ENCODE peak calls at places on chromosome 13, in four cellular contexts. One of them, this sample, is unnamed.

GRCh38 chr13:36712785-36713184 is 39.0 kb downstream of the SERTM1 start:
- DNase-seq in upper lobe of right lung: no peak
- DNase-seq in GM23338: no peak
- DNase-seq in transverse colon: no peak
- DNase-seq in this sample: no peak

GRCh38 chr13:87677334-87678234 is 6.4 kb downstream of the SLITRK5 start:
- DNase-seq in upper lobe of right lung: peak; percentile 71
- DNase-seq in GM23338: peak; percentile 72
- DNase-seq in transverse colon: peak; percentile 14
- DNase-seq in this sample: no peak

GRCh38 chr13:60482012-60482411 is 85.0 kb downstream of the TDRD3 start:
- DNase-seq in upper lobe of right lung: no peak
- DNase-seq in GM23338: no peak
- DNase-seq in transverse colon: no peak
- DNase-seq in this sample: no peak

GRCh38 chr13:33445024-33445423 is 159.5 kb upstream of the STARD13 start:
- DNase-seq in upper lobe of right lung: no peak
- DNase-seq in GM23338: no peak
- DNase-seq in transverse colon: no peak
- DNase-seq in this sample: peak; percentile 52

GRCh38 chr13:45325806-45326205 is 15.2 kb downstream of the TPT1 start:
- DNase-seq in upper lobe of right lung: no peak
- DNase-seq in GM23338: no peak
- DNase-seq in transverse colon: no peak
- DNase-seq in this sample: no peak

GRCh38 chr13:45315520-45316167 is 25.3 kb downstream of the TPT1 start:
- DNase-seq in upper lobe of right lung: no peak
- DNase-seq in GM23338: no peak
- DNase-seq in transverse colon: no peak
- DNase-seq in this sample: peak; percentile 56

GRCh38 chr13:71754407-71754974 is 112.5 kb downstream of the DACH1 start:
- DNase-seq in upper lobe of right lung: no peak
- DNase-seq in GM23338: peak; percentile 18
- DNase-seq in transverse colon: no peak
- DNase-seq in this sample: no peak

GRCh38 chr13:112688560-112689497 is 1.0 kb upstream of the ATP11A start:
- DNase-seq in upper lobe of right lung: peak; percentile 88
- DNase-seq in GM23338: peak; percentile 47
- DNase-seq in transverse colon: peak; percentile 29
- DNase-seq in this sample: no peak

GRCh38 chr13:27024062-27024461 is 147.5 kb downstream of the USP12 start:
- DNase-seq in upper lobe of right lung: no peak
- DNase-seq in GM23338: no peak
- DNase-seq in transverse colon: no peak
- DNase-seq in this sample: no peak

GRCh38 chr13:73902296-73902695 is 231.9 kb downstream of the KLF12 start:
- DNase-seq in upper lobe of right lung: no peak
- DNase-seq in GM23338: no peak
- DNase-seq in transverse colon: no peak
- DNase-seq in this sample: no peak

GRCh38 chr13:47546963-47547345 is 454.1 kb downstream of the SUCLA2 start:
- DNase-seq in upper lobe of right lung: no peak
- DNase-seq in GM23338: no peak
- DNase-seq in transverse colon: no peak
- DNase-seq in this sample: no peak

GRCh38 chr13:42478531-42479156 is 95.3 kb upstream of the TNFSF11 start:
- DNase-seq in upper lobe of right lung: no peak
- DNase-seq in GM23338: peak; percentile 62
- DNase-seq in transverse colon: no peak
- DNase-seq in this sample: peak; percentile 25

GRCh38 chr13:49315036-49315565 is 67.4 kb downstream of the CDADC1 start:
- DNase-seq in upper lobe of right lung: no peak
- DNase-seq in GM23338: no peak
- DNase-seq in transverse colon: no peak
- DNase-seq in this sample: no peak

GRCh38 chr13:28489536-28489935 is 5.4 kb downstream of the FLT1 start:
- DNase-seq in upper lobe of right lung: no peak
- DNase-seq in GM23338: no peak
- DNase-seq in transverse colon: no peak
- DNase-seq in this sample: no peak

GRCh38 chr13:113768018-113768905 is 9.2 kb downstream of the TMEM255B start:
- DNase-seq in upper lobe of right lung: peak; percentile 40
- DNase-seq in GM23338: no peak
- DNase-seq in transverse colon: no peak
- DNase-seq in this sample: no peak

GRCh38 chr13:101979825-101980224 is 422.0 kb downstream of the FGF14 start:
- DNase-seq in upper lobe of right lung: no peak
- DNase-seq in GM23338: no peak
- DNase-seq in transverse colon: no peak
- DNase-seq in this sample: no peak

GRCh38 chr13:33721719-33722118 is 96.2 kb upstream of the RFC3 start:
- DNase-seq in upper lobe of right lung: no peak
- DNase-seq in GM23338: no peak
- DNase-seq in transverse colon: no peak
- DNase-seq in this sample: no peak

GRCh38 chr13:63024458-63024857 is 1608.8 kb upstream of the PCDH20 start:
- DNase-seq in upper lobe of right lung: no peak
- DNase-seq in GM23338: no peak
- DNase-seq in transverse colon: no peak
- DNase-seq in this sample: no peak

GRCh38 chr13:20526664-20527063 is 1.0 kb upstream of the CRYL1 start:
- DNase-seq in upper lobe of right lung: no peak
- DNase-seq in GM23338: no peak
- DNase-seq in transverse colon: no peak
- DNase-seq in this sample: no peak

GRCh38 chr13:20525144-20525600 is 485 bp downstream of the CRYL1 start:
- DNase-seq in upper lobe of right lung: peak; percentile 69
- DNase-seq in GM23338: peak; percentile 66
- DNase-seq in transverse colon: peak; percentile 57
- DNase-seq in this sample: peak; percentile 67

GRCh38 chr13:20528451-20528850 is 2.8 kb upstream of the CRYL1 start:
- DNase-seq in upper lobe of right lung: no peak
- DNase-seq in GM23338: no peak
- DNase-seq in transverse colon: no peak
- DNase-seq in this sample: no peak

GRCh38 chr13:20521388-20521787 is 4.3 kb downstream of the CRYL1 start:
- DNase-seq in upper lobe of right lung: no peak
- DNase-seq in GM23338: peak; percentile 16
- DNase-seq in transverse colon: no peak
- DNase-seq in this sample: no peak

GRCh38 chr13:20525601-20526544 is at the start of gene CRYL1:
- DNase-seq in upper lobe of right lung: peak; percentile 91
- DNase-seq in GM23338: peak; percentile 60
- DNase-seq in transverse colon: peak; percentile 85
- DNase-seq in this sample: peak; percentile 82
- H3K27ac ChIP-seq in upper lobe of right lung: peak within 1 kb of the TSS; percentile 91
- H3K27ac ChIP-seq in GM23338: no peak within 1 kb of the TSS
- H3K27ac ChIP-seq in transverse colon: peak within 1 kb of the TSS; percentile 84
- H3K27ac ChIP-seq in this sample: peak within 1 kb of the TSS; percentile 97

DNA sequence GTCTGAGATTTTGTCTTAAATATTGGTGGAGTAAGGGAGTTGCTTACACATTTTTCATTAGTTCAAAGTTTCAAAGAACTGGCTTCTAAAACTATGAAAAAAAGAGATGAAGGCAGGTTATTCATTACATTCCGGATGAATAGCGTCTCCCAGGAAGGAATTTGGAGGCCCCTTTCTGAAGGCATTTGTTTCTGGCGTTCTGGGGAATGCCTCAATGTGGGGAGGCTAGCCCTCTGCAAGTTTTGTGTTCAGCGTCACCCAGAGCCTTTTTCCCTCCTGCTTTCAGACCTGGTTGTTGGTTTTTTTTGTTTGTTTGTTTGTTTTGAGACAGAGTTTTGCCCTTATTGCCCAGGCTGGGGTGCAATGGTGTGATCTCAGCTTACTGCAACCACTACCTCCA is 21.0 kb downstream of the FAM124A start:
- DNase-seq in upper lobe of right lung: no peak
- DNase-seq in GM23338: peak; percentile 88
- DNase-seq in transverse colon: no peak
- DNase-seq in this sample: no peak
- H3K4me1 ChIP-seq in upper lobe of right lung: no peaks in the 10 kb centered on the region
- H3K4me1 ChIP-seq in GM23338: peaks cover 62% of the 10 kb centered on the region
- H3K4me1 ChIP-seq in transverse colon: peaks cover 5% of the 10 kb centered on the region
- H3K4me1 ChIP-seq in this sample: no peaks in the 10 kb centered on the region

GRCh38 chr13:40648841-40649240 is 17.6 kb downstream of the FOXO1 start:
- DNase-seq in upper lobe of right lung: no peak
- DNase-seq in GM23338: peak; percentile 49
- DNase-seq in transverse colon: no peak
- DNase-seq in this sample: no peak

GRCh38 chr13:40651866-40652587 is 14.4 kb downstream of the FOXO1 start:
- DNase-seq in upper lobe of right lung: no peak
- DNase-seq in GM23338: peak; percentile 83
- DNase-seq in transverse colon: no peak
- DNase-seq in this sample: no peak

GRCh38 chr13:40653558-40654318 is 12.7 kb downstream of the FOXO1 start:
- DNase-seq in upper lobe of right lung: no peak
- DNase-seq in GM23338: peak; percentile 72
- DNase-seq in transverse colon: no peak
- DNase-seq in this sample: no peak

GRCh38 chr13:40656358-40656757 is 10.1 kb downstream of the FOXO1 start:
- DNase-seq in upper lobe of right lung: no peak
- DNase-seq in GM23338: no peak
- DNase-seq in transverse colon: no peak
- DNase-seq in this sample: no peak

DNA sequence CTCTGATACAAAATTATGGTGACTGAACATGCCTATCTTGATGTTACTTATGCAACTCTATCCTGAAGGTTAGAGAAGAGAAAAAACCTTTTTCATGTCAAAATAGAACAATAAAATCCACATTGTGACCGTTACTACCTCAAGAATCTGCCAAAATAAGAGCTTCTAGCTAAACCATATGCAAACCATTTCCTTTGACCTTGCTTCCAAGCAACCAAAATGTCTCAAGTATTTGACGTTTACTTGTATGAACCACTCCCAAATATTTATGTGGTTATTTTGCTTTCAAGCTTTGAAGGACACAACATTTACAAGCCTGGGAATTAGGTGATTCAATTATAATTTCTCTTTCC is 13.9 kb downstream of the FOXO1 start:
- DNase-seq in upper lobe of right lung: no peak
- DNase-seq in GM23338: peak; percentile 53
- DNase-seq in transverse colon: no peak
- DNase-seq in this sample: no peak
- H3K4me3 ChIP-seq in upper lobe of right lung: no peak overlapping the region
- H3K4me3 ChIP-seq in GM23338: peak overlapping the region; percentile 14
- H3K4me3 ChIP-seq in transverse colon: no peak overlapping the region
- H3K4me3 ChIP-seq in this sample: no peak overlapping the region

GRCh38 chr13:38684714-38685113 is 2.2 kb upstream of the FREM2 start:
- DNase-seq in upper lobe of right lung: no peak
- DNase-seq in GM23338: no peak
- DNase-seq in transverse colon: no peak
- DNase-seq in this sample: peak; percentile 28

GRCh38 chr13:38687246-38688229 is 661 bp downstream of the FREM2 start:
- DNase-seq in upper lobe of right lung: peak; percentile 71
- DNase-seq in GM23338: peak; percentile 69
- DNase-seq in transverse colon: no peak
- DNase-seq in this sample: peak; percentile 15

GRCh38 chr13:38686635-38687245 is at the start of gene FREM2:
- DNase-seq in upper lobe of right lung: peak; percentile 86
- DNase-seq in GM23338: peak; percentile 98
- DNase-seq in transverse colon: peak; percentile 33
- DNase-seq in this sample: peak; percentile 67

GRCh38 chr13:38688674-38689073 is 1.8 kb downstream of the FREM2 start:
- DNase-seq in upper lobe of right lung: peak; percentile 66
- DNase-seq in GM23338: no peak
- DNase-seq in transverse colon: no peak
- DNase-seq in this sample: no peak

GRCh38 chr13:38685974-38686571 is 804 bp upstream of the FREM2 start:
- DNase-seq in upper lobe of right lung: no peak
- DNase-seq in GM23338: peak; percentile 85
- DNase-seq in transverse colon: no peak
- DNase-seq in this sample: peak; percentile 32
- H3K27ac ChIP-seq in upper lobe of right lung: no peak overlapping the region
- H3K27ac ChIP-seq in GM23338: peak overlapping the region; percentile 78
- H3K27ac ChIP-seq in transverse colon: no peak overlapping the region
- H3K27ac ChIP-seq in this sample: no peak overlapping the region

DNA sequence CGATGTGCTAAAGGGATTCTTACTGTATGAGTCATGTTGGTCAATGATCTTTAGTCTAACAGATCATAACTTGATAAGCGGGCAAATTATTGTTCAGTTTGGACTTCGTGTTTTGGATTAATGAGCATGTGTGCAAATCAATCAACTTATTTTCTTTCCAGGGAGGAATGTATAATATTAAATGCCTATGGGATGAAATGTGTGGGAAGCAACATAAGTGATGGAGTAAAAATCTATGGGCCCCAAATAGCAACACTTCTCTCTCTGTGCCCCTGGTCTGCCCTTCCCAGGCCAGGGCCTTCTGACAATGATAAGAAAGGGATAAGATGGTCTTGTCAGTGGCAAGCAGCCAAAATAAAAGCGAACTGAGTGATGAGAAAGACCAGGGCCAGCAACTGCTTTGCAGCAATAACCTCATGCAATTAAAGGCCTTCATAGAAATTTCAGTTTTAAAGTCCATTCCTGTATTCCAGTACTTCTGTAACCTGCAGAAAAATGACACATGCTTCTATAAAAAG is 61.4 kb downstream of the SLC10A2 start:
- DNase-seq in upper lobe of right lung: no peak
- DNase-seq in GM23338: no peak
- DNase-seq in transverse colon: no peak
- DNase-seq in this sample: peak; percentile 86
- H3K4me1 ChIP-seq in upper lobe of right lung: no peaks in the 10 kb centered on the region
- H3K4me1 ChIP-seq in GM23338: no peaks in the 10 kb centered on the region
- H3K4me1 ChIP-seq in transverse colon: no peaks in the 10 kb centered on the region
- H3K4me1 ChIP-seq in this sample: no peaks in the 10 kb centered on the region

GRCh38 chr13:78719367-78719766 is 60.4 kb upstream of the OBI1 start:
- DNase-seq in upper lobe of right lung: no peak
- DNase-seq in GM23338: no peak
- DNase-seq in transverse colon: no peak
- DNase-seq in this sample: no peak

DNA sequence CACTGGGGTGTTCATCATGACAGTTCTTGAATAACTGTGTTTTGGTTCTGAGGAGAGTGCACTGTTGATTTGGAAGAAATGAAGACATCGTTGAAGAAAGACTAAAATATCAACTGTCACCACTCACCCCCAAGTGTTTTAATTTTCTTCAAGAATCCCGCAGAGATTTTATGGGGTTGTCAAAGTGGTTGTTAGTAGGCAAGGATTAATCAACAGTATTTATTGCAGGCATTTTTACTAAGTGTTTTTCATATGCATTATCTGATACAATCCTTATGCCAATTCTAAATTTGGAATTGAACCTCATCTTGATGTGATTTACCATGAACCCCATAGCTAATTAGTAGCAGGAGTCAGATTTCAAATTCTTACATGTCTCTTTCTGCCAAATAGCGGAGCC is 63.7 kb upstream of the OBI1 start:
- DNase-seq in upper lobe of right lung: no peak
- DNase-seq in GM23338: no peak
- DNase-seq in transverse colon: no peak
- DNase-seq in this sample: no peak
- H3K4me3 ChIP-seq in upper lobe of right lung: no peak overlapping the region
- H3K4me3 ChIP-seq in GM23338: no peak overlapping the region
- H3K4me3 ChIP-seq in transverse colon: no peak overlapping the region
- H3K4me3 ChIP-seq in this sample: no peak overlapping the region

This sample was measured in small intestine.